ENCODE peak calls at places on chromosomes 13 and 19, in five cellular contexts. I, G, C, J and P are unnamed samples.

GRCh38 chr13:76644906-76645305 is 241.3 kb downstream of the KCTD12 start:
- DNase-seq in I (no peak), G (no peak), C (no peak), J (no peak), P (no peak)

GRCh38 chr19:46426506-46427162 is 2.1 kb downstream of the PNMA8C start:
- DNase-seq in I (no peak), G (peak; percentile 70), C (peak; percentile 91), J (no peak), P (peak; percentile 94)

GRCh38 chr13:113880651-113881611 is 17.1 kb upstream of the GAS6 start:
- DNase-seq in I (no peak), G (no peak), C (no peak), J (no peak), P (no peak)

GRCh38 chr19:39236527-39236926 is 8.3 kb downstream of the IFNL3 start:
- DNase-seq in I (no peak), G (no peak), C (no peak), J (no peak), P (no peak)

GRCh38 chr19:8614455-8614854 is 3.9 kb upstream of the ADAMTS10 start:
- DNase-seq in I (no peak), G (no peak), C (no peak), J (no peak), P (no peak)

GRCh38 chr13:66974174-66974573 is 256.0 kb downstream of the PCDH9 start:
- DNase-seq in I (no peak), G (no peak), C (no peak), J (no peak), P (peak; percentile 37)

GRCh38 chr13:83935566-83935965 is 53.3 kb upstream of the SLITRK1 start:
- DNase-seq in I (no peak), G (no peak), C (no peak), J (no peak), P (no peak)

GRCh38 chr19:53812335-53812734 is 11.8 kb downstream of the NLRP12 start:
- DNase-seq in I (no peak), G (no peak), C (peak; percentile 54), J (no peak), P (peak; percentile 70)

GRCh38 chr13:110528371-110528770 is 33.2 kb downstream of the RAB20 start:
- DNase-seq in I (no peak), G (peak; percentile 55), C (no peak), J (no peak), P (no peak)

GRCh38 chr19:5929179-5929578 is 15.1 kb downstream of the CAPS start:
- DNase-seq in I (peak; percentile 43), G (no peak), C (no peak), J (no peak), P (no peak)

GRCh38 chr13:108780706-108781105 is 151.3 kb downstream of the MYO16 start:
- DNase-seq in I (no peak), G (no peak), C (no peak), J (no peak), P (no peak)

GRCh38 chr19:36008336-36008978 is at the start of gene SYNE4:
- DNase-seq in I (peak; percentile 84), G (peak; percentile 86), C (peak; percentile 81), J (peak; percentile 75), P (peak; percentile 93)

DNA sequence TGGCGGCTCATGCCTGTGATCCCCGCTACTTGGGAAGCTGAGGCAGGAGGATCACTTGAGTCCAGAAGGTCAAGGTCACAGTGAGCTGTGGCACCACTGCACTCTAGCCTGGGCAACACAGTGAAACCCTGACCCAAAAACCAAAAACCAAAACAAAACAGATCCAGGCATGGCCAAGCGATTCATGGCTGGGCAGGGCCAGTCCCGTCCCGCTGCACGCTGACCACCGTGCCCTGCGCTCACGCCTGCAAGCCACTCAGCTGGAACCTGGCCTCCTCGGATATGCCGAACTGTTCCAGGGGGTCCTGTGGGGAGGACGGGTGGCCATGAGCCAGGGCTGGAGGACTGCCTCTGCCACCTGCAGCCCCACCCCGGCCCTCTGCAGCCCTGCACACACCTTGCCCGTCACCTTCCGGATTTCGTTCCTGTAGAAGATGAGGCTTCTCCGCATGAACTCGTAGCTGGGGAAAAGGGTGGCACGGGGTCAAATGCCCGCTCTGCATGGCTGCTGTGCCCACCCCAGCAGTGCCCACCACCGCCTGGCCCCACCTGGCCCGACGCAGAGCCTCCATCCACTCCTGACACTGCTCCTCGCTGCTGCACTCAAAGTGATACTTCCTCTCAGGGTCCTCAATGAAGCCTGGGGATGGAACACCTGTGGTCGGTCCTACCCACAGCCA is 2.4 kb downstream of the PLEKHJ1 start:
- DNase-seq in I (no peak), G (no peak), C (no peak), J (no peak), P (no peak)
- TF ChIP-seq POLR2AphosphoS5 in I (no peak), G (no peak), C (no peak), J (no peak), P (no peak)

GRCh38 chr19:20077791-20078463 is at the start of gene ZNF90:
- DNase-seq in I (peak; percentile 96), G (peak; percentile 96), C (peak; percentile 96), J (no peak), P (peak; percentile 100)
- TF ChIP-seq CTCF in I (no peak), G (no peak), C (no peak), J (no peak), P (peak; percentile 17)

DNA sequence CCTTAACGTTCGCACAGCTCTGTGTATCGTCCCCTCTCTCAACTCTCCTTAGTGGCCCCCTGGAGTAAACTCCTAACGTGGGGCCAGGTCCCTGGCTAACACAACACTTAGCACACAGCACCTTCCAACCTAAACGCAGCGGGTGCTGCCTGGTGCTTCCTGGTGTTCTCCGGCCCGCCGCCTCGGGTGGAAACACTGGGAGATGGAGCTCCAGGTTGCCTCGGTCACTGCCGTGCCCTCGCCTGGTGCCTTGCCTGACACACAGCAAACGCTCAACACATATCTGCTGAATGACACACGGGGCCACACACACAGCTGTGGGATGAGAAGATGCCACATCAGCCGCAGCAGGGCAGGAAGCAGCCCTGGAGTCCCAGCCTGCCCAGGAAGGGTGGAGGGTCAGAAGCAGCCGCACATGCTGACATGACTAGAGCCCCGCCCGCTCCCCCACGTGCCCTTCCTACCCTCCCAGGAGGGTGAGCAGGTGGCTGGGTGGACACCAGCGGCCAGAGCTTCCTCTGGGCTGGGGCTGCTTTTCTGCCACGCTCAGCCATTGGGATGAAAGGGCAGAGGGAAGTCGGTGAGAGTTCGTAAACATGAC is 6.6 kb downstream of the PEPD start:
- DNase-seq in I (no peak), G (no peak), C (no peak), J (no peak), P (no peak)
- TF ChIP-seq POLR2AphosphoS5 in I (no peak), G (no peak), C (no peak), J (no peak), P (no peak)

GRCh38 chr19:17620696-17621095 is 65.2 kb downstream of the COLGALT1 start:
- DNase-seq in I (no peak), G (no peak), C (no peak), J (no peak), P (no peak)

GRCh38 chr19:17618281-17618903 is 62.9 kb downstream of the COLGALT1 start:
- DNase-seq in I (no peak), G (no peak), C (no peak), J (no peak), P (no peak)

GRCh38 chr19:17617807-17618192 is 62.4 kb downstream of the COLGALT1 start:
- DNase-seq in I (no peak), G (no peak), C (no peak), J (no peak), P (no peak)

GRCh38 chr19:17616961-17617806 is 61.7 kb downstream of the COLGALT1 start:
- DNase-seq in I (no peak), G (no peak), C (peak; percentile 82), J (peak; percentile 51), P (peak; percentile 94)

GRCh38 chr19:17618919-17619318 is 63.5 kb downstream of the COLGALT1 start:
- DNase-seq in I (no peak), G (no peak), C (no peak), J (no peak), P (no peak)
- TF ChIP-seq CTCF in I (no peak), G (no peak), C (no peak), J (no peak), P (no peak)

GRCh38 chr13:39185326-39185725 is 147.1 kb downstream of the NHLRC3 start:
- DNase-seq in I (no peak), G (no peak), C (no peak), J (no peak), P (no peak)

GRCh38 chr13:39189778-39190177 is 151.5 kb downstream of the NHLRC3 start:
- DNase-seq in I (no peak), G (no peak), C (no peak), J (no peak), P (peak; percentile 30)

GRCh38 chr13:39186205-39186880 is 148.1 kb downstream of the NHLRC3 start:
- DNase-seq in I (no peak), G (no peak), C (no peak), J (no peak), P (no peak)
- TF ChIP-seq POLR2AphosphoS5 in I (peak; percentile 12), G (no peak), C (no peak), J (no peak), P (no peak)

GRCh38 chr19:49363265-49364082 is at the start of gene DKKL1:
- DNase-seq in I (peak; percentile 100), G (peak; percentile 100), C (peak; percentile 100), J (peak; percentile 99), P (peak; percentile 100)
- TF ChIP-seq CTCF in I (peak; percentile 12), G (no peak), C (no peak), J (no peak), P (peak; percentile 31)